ENCODE peak calls at places on chromosomes 13 and 19, in four cellular contexts. O is AG04449, A is astrocyte of the spinal cord, L is uterus. W is an unnamed sample.

GRCh38 chr19:3644351-3645066 is 17.9 kb upstream of the CACTIN start:
- DNase-seq in L (no peak), O (no peak), A (peak), W (no peak)

GRCh38 chr19:3083964-3084363 is 10.2 kb upstream of the GNA11 start:
- DNase-seq in O (no peak), L (no peak), A (no peak), W (no peak)

GRCh38 chr13:106373989-106374572 is 161.4 kb downstream of the EFNB2 start:
- DNase-seq in A (peak), L (peak), O (no peak), W (no peak)

GRCh38 chr19:19817357-19817756 is 4.2 kb downstream of the ZNF506 start:
- DNase-seq in A (no peak), L (no peak), O (no peak), W (no peak)

GRCh38 chr13:106568225-106569003 is 477 bp upstream of the ARGLU1 start:
- DNase-seq in A (no peak), L (no peak), O (peak), W (no peak)

GRCh38 chr13:40181203-40181845 is 485.1 kb downstream of the FOXO1 start:
- DNase-seq in A (peak), O (no peak), L (no peak), W (peak)

GRCh38 chr13:42275098-42275471 is 3.1 kb downstream of the AKAP11 start:
- DNase-seq in L (no peak), A (no peak), O (no peak), W (no peak)

GRCh38 chr19:58544591-58545285 is 874 bp downstream of the TRIM28 start:
- DNase-seq in L (no peak), A (peak), O (no peak), W (no peak)

GRCh38 chr19:40407714-40408600 is 5.2 kb downstream of the PRX start:
- DNase-seq in O (no peak), L (no peak), A (no peak), W (no peak)

GRCh38 chr19:12034610-12035009 is 869 bp downstream of the ZNF433 start:
- DNase-seq in A (no peak), O (no peak), L (no peak), W (no peak)

GRCh38 chr13:74574964-74575728 is 440.9 kb upstream of the KLF12 start:
- DNase-seq in O (no peak), A (peak), L (no peak), W (no peak)

GRCh38 chr19:7004313-7004931 is 16.8 kb downstream of the MBD3L2B start:
- DNase-seq in L (no peak), A (peak), O (no peak), W (peak)

GRCh38 chr19:36140289-36141038 is 598 bp downstream of the CAPNS1 start:
- DNase-seq in A (peak), O (no peak), L (peak), W (peak)

GRCh38 chr13:48902421-48902820 is 73.3 kb upstream of the FNDC3A start:
- DNase-seq in L (no peak), A (no peak), O (no peak), W (peak)

GRCh38 chr13:51412431-51412830 is 40.4 kb downstream of the INTS6 start:
- DNase-seq in O (no peak), A (no peak), L (no peak), W (no peak)

GRCh38 chr19:4969772-4970531 is 1.0 kb downstream of the KDM4B start:
- DNase-seq in O (no peak), L (no peak), A (peak), W (no peak)

GRCh38 chr19:15780595-15781418 is 6.7 kb upstream of the OR10H5 start:
- DNase-seq in L (peak), O (no peak), A (no peak), W (no peak)

GRCh38 chr19:29499261-29499920 is 26.4 kb upstream of the VSTM2B start:
- DNase-seq in L (no peak), A (no peak), O (no peak), W (no peak)

GRCh38 chr19:46404884-46405658 is 8.3 kb downstream of the CCDC8 start:
- DNase-seq in L (peak), O (no peak), A (no peak), W (peak)

GRCh38 chr13:72960541-72960940 is 98.3 kb upstream of the KLF5 start:
- DNase-seq in L (no peak), A (no peak), O (no peak), W (no peak)

GRCh38 chr13:22121340-22121739 is 450.5 kb downstream of the FGF9 start:
- DNase-seq in O (no peak), A (no peak), L (no peak), W (no peak)

GRCh38 chr13:24727731-24728601 is 36.0 kb upstream of the RNF17 start:
- DNase-seq in O (peak), L (no peak), A (peak), W (peak)

GRCh38 chr19:30079200-30079599 is 137.2 kb downstream of the URI1 start:
- DNase-seq in A (no peak), L (no peak), O (no peak), W (no peak)

GRCh38 chr19:54674021-54674617 is 11.3 kb downstream of the LILRB4 start:
- DNase-seq in O (no peak), L (no peak), A (no peak), W (no peak)

GRCh38 chr19:48393559-48394330 is at the start of gene GRIN2D:
- DNase-seq in A (peak), L (no peak), O (no peak), W (no peak)

GRCh38 chr19:35404879-35405622 is 34.2 kb downstream of the GPR42 start:
- DNase-seq in O (peak), L (no peak), A (peak), W (peak)

GRCh38 chr13:46521921-46522691 is 30.9 kb upstream of the LRCH1 start:
- DNase-seq in L (no peak), O (no peak), A (no peak), W (no peak)

GRCh38 chr19:16599655-16600346 is 27.6 kb upstream of the SLC35E1 start:
- DNase-seq in L (no peak), A (no peak), O (no peak), W (no peak)

GRCh38 chr19:18520848-18521691 is 800 bp downstream of the ELL start:
- DNase-seq in A (no peak), O (no peak), L (peak), W (no peak)

GRCh38 chr19:51311388-51312257 is at the start of gene IGLON5:
- DNase-seq in O (no peak), A (no peak), L (no peak), W (no peak)
- H3K4me3 ChIP-seq in O (no peak), A (no peak), L (no peak), W (no peak)

DNA sequence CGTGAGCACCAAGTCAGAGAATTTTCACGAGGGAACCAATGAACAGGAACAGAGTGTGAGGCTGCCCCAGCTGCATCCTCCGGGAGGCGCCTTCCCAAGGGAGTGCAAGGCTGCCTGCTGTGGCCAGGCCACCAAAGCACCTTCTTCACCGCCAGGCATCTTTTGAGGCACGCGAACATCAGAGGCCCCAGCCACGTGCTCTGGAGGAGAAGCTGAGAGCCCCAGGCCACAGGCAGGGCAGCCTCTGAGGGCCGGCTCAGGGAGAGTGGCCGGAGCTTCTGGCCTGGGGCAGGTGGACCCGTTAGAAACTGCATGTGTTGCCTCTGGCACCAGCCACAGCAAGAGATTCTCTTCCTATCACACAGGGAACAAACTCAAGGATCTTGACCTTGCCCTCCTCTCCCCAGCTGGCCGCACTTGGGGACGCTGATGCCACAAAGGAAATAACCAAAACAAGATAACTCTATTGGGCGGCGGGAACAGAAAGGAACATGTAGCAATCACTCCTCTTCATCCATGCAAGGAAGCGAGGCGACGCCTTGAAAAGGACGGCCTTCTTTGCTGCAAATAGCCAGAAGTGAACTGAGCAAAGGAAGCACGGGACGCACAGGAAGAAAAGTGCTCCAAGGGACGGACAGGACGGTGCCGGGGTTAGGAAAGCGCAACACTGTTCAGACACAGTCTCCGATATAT is 19.9 kb downstream of the GAS6 start:
- DNase-seq in L (peak), A (no peak), O (no peak), W (no peak)
- TF ChIP-seq CTCF in L (no peak), A (no peak), O (no peak), W (peak)

GRCh38 chr19:28217064-28217463 is 995.9 kb downstream of the UQCRFS1 start:
- DNase-seq in A (no peak), O (no peak), L (no peak), W (no peak)
- H3K4me3 ChIP-seq in A (no peak), O (no peak), L (no peak), W (no peak)

DNA sequence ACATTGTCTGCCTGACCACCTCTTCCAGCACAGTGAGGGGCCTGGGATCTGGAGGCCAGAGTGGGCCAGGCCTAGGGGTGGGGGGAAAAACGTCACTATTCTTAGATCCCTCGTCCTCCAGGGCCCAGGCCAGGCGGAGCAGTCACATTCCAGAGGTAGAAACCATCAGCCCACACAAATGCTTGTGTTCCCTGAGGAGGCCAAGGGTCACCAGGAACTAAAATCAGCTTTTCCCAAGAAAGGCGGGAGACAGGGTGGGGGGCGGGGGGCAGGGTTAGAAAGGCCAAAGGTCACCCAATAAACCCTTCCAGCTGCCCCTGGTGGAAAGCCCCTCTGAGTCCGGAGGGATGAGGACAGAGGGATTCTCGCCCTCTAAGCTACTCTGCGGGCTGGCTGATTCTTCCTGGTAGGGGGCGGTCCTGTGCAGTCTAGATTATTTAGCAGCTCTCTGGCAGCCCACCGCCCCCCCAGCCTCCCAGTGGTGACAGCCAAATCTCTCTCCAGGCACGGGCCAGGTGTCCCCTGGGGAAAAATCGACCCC is 23.5 kb upstream of the CCL25 start:
- DNase-seq in A (no peak), L (no peak), O (no peak), W (no peak)
- TF ChIP-seq CTCF in A (no peak), L (no peak), O (no peak), W (no peak)

GRCh38 chr19:8208119-8208709 is 956 bp upstream of the CERS4 start:
- DNase-seq in O (no peak), L (peak), A (no peak), W (no peak)
- H3K4me3 ChIP-seq in O (peak), L (peak), A (no peak), W (no peak)

GRCh38 chr13:39020853-39021462 is 16.9 kb downstream of the PROSER1 start:
- DNase-seq in L (no peak), A (no peak), O (no peak), W (no peak)

GRCh38 chr13:39012608-39013007 is 22.0 kb upstream of the STOML3 start:
- DNase-seq in O (no peak), L (no peak), A (no peak), W (no peak)

GRCh38 chr13:39016087-39016486 is 21.8 kb downstream of the PROSER1 start:
- DNase-seq in A (no peak), L (no peak), O (no peak), W (no peak)

GRCh38 chr13:39013462-39013861 is 22.8 kb upstream of the STOML3 start:
- DNase-seq in L (no peak), O (no peak), A (no peak), W (no peak)

DNA sequence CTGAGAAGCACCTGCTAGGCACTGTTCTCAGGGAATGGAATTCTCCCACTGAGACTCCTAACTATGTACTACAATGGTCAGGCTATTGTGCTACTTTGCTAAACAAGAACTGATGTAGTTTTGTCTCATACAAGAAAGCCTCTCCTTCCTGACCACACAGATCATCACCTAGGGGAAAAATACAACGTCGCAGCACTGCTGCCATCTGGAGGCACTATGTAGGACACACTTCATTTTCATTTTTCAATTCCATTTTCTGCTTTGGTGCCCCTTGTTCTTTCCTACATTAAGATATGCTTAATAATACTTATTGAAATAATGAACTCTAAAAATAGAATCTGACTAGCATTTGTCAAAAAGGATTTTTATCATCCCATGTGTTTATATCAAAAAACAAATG is 21.1 kb downstream of the PROSER1 start:
- DNase-seq in L (no peak), O (no peak), A (peak), W (no peak)
- TF ChIP-seq CTCF in L (no peak), O (peak), A (peak), W (peak)

GRCh38 chr19:43739419-43739818 is 15.3 kb downstream of the SMG9 start:
- DNase-seq in A (no peak), O (no peak), L (no peak), W (no peak)
- H3K4me3 ChIP-seq in A (no peak), O (no peak), L (no peak), W (no peak)